ENCODE peak calls at places on chromosomes 3 and 15, in eight cellular contexts. One of them, this sample, is unnamed. For H3K9me3, the result is how much of the 10 kb centered on the place peaks cover.

GRCh38 chr3:188819939-188820338 is 351.8 kb upstream of the TPRG1 start:
- DNase-seq in left lung: no peak
- DNase-seq in IMR-90: peak
- DNase-seq in stomach: no peak
- DNase-seq in body of pancreas: no peak
- DNase-seq in hepatocyte: no peak
- DNase-seq in Panc1: no peak
- DNase-seq in SK-N-SH: no peak
- DNase-seq in this sample: no peak

GRCh38 chr15:33068007-33068441 is 126.5 kb downstream of the FMN1 start:
- DNase-seq in left lung: peak
- DNase-seq in IMR-90: no peak
- DNase-seq in stomach: peak
- DNase-seq in body of pancreas: peak
- DNase-seq in hepatocyte: peak
- DNase-seq in Panc1: no peak
- DNase-seq in SK-N-SH: peak
- DNase-seq in this sample: no peak

GRCh38 chr15:35723852-35724251 is 177.9 kb upstream of the DPH6 start:
- DNase-seq in left lung: no peak
- DNase-seq in IMR-90: no peak
- DNase-seq in stomach: no peak
- DNase-seq in body of pancreas: no peak
- DNase-seq in hepatocyte: no peak
- DNase-seq in Panc1: no peak
- DNase-seq in SK-N-SH: no peak
- DNase-seq in this sample: no peak

GRCh38 chr3:81985996-81986723 is 224.7 kb upstream of the GBE1 start:
- DNase-seq in left lung: no peak
- DNase-seq in IMR-90: no peak
- DNase-seq in stomach: no peak
- DNase-seq in body of pancreas: no peak
- DNase-seq in hepatocyte: no peak
- DNase-seq in Panc1: no peak
- DNase-seq in SK-N-SH: no peak
- DNase-seq in this sample: no peak

GRCh38 chr3:33113772-33114621 is at the start of gene CRTAP:
- DNase-seq in left lung: peak
- DNase-seq in IMR-90: peak
- DNase-seq in stomach: peak
- DNase-seq in body of pancreas: peak
- DNase-seq in hepatocyte: peak
- DNase-seq in Panc1: no peak
- DNase-seq in SK-N-SH: peak
- DNase-seq in this sample: peak

GRCh38 chr3:159246385-159246784 is 444.5 kb downstream of the MFSD1 start:
- DNase-seq in left lung: no peak
- DNase-seq in IMR-90: no peak
- DNase-seq in stomach: no peak
- DNase-seq in body of pancreas: no peak
- DNase-seq in hepatocyte: no peak
- DNase-seq in Panc1: no peak
- DNase-seq in SK-N-SH: no peak
- DNase-seq in this sample: no peak

GRCh38 chr3:124263168-124263567 is 271.2 kb upstream of the ROPN1 start:
- DNase-seq in left lung: no peak
- DNase-seq in IMR-90: peak
- DNase-seq in stomach: no peak
- DNase-seq in body of pancreas: no peak
- DNase-seq in hepatocyte: peak
- DNase-seq in Panc1: no peak
- DNase-seq in SK-N-SH: no peak
- DNase-seq in this sample: no peak

GRCh38 chr3:183410280-183410679 is 18.1 kb downstream of the MCF2L2 start:
- DNase-seq in left lung: no peak
- DNase-seq in IMR-90: no peak
- DNase-seq in stomach: no peak
- DNase-seq in body of pancreas: no peak
- DNase-seq in hepatocyte: no peak
- DNase-seq in Panc1: no peak
- DNase-seq in SK-N-SH: no peak
- DNase-seq in this sample: peak

GRCh38 chr3:178419078-178419477 is 117.2 kb upstream of the KCNMB2 start:
- DNase-seq in left lung: no peak
- DNase-seq in IMR-90: peak
- DNase-seq in stomach: no peak
- DNase-seq in body of pancreas: no peak
- DNase-seq in hepatocyte: peak
- DNase-seq in Panc1: no peak
- DNase-seq in SK-N-SH: no peak
- DNase-seq in this sample: no peak

GRCh38 chr3:65855370-65856100 is 183.2 kb downstream of the MAGI1 start:
- DNase-seq in left lung: no peak
- DNase-seq in IMR-90: peak
- DNase-seq in stomach: no peak
- DNase-seq in body of pancreas: no peak
- DNase-seq in hepatocyte: no peak
- DNase-seq in Panc1: no peak
- DNase-seq in SK-N-SH: no peak
- DNase-seq in this sample: no peak

GRCh38 chr3:4985330-4986174 is 6.3 kb downstream of the BHLHE40 start:
- DNase-seq in left lung: no peak
- DNase-seq in IMR-90: peak
- DNase-seq in stomach: no peak
- DNase-seq in body of pancreas: peak
- DNase-seq in hepatocyte: peak
- DNase-seq in Panc1: no peak
- DNase-seq in SK-N-SH: no peak
- DNase-seq in this sample: peak

GRCh38 chr3:128547368-128547987 is 54.5 kb upstream of the GATA2 start:
- DNase-seq in left lung: no peak
- DNase-seq in IMR-90: peak
- DNase-seq in stomach: no peak
- DNase-seq in body of pancreas: no peak
- DNase-seq in hepatocyte: peak
- DNase-seq in Panc1: no peak
- DNase-seq in SK-N-SH: no peak
- DNase-seq in this sample: no peak

GRCh38 chr3:10353160-10353559 is 32.2 kb upstream of the SEC13 start:
- DNase-seq in left lung: no peak
- DNase-seq in IMR-90: peak
- DNase-seq in stomach: no peak
- DNase-seq in body of pancreas: no peak
- DNase-seq in hepatocyte: no peak
- DNase-seq in Panc1: no peak
- DNase-seq in SK-N-SH: no peak
- DNase-seq in this sample: no peak

GRCh38 chr15:75697523-75698398 is 14.9 kb downstream of the CSPG4 start:
- DNase-seq in left lung: no peak
- DNase-seq in IMR-90: no peak
- DNase-seq in stomach: no peak
- DNase-seq in body of pancreas: no peak
- DNase-seq in hepatocyte: no peak
- DNase-seq in Panc1: no peak
- DNase-seq in SK-N-SH: no peak
- DNase-seq in this sample: no peak

GRCh38 chr3:155202626-155203025 is 90.9 kb downstream of the STRIT1 start:
- DNase-seq in left lung: no peak
- DNase-seq in IMR-90: peak
- DNase-seq in stomach: no peak
- DNase-seq in body of pancreas: no peak
- DNase-seq in hepatocyte: no peak
- DNase-seq in Panc1: no peak
- DNase-seq in SK-N-SH: no peak
- DNase-seq in this sample: no peak

GRCh38 chr15:58517252-58517681 is 85.5 kb downstream of the LIPC start:
- DNase-seq in left lung: no peak
- DNase-seq in IMR-90: no peak
- DNase-seq in stomach: no peak
- DNase-seq in body of pancreas: no peak
- DNase-seq in hepatocyte: no peak
- DNase-seq in Panc1: no peak
- DNase-seq in SK-N-SH: no peak
- DNase-seq in this sample: no peak

GRCh38 chr3:100761211-100761921 is 52.1 kb downstream of the TFG start:
- DNase-seq in left lung: no peak
- DNase-seq in IMR-90: no peak
- DNase-seq in stomach: no peak
- DNase-seq in body of pancreas: no peak
- DNase-seq in hepatocyte: peak
- DNase-seq in Panc1: no peak
- DNase-seq in SK-N-SH: peak
- DNase-seq in this sample: peak

GRCh38 chr3:118705827-118706226 is 328.8 kb downstream of the IGSF11 start:
- DNase-seq in left lung: no peak
- DNase-seq in IMR-90: no peak
- DNase-seq in stomach: no peak
- DNase-seq in body of pancreas: no peak
- DNase-seq in hepatocyte: no peak
- DNase-seq in Panc1: no peak
- DNase-seq in SK-N-SH: no peak
- DNase-seq in this sample: no peak

GRCh38 chr3:6132684-6133432 is 728.1 kb upstream of the GRM7 start:
- DNase-seq in left lung: no peak
- DNase-seq in IMR-90: no peak
- DNase-seq in stomach: no peak
- DNase-seq in body of pancreas: no peak
- DNase-seq in hepatocyte: no peak
- DNase-seq in Panc1: no peak
- DNase-seq in SK-N-SH: no peak
- DNase-seq in this sample: no peak

GRCh38 chr15:98900382-98900781 is 107.2 kb downstream of the PGPEP1L start:
- DNase-seq in left lung: no peak
- DNase-seq in IMR-90: peak
- DNase-seq in stomach: no peak
- DNase-seq in body of pancreas: no peak
- DNase-seq in hepatocyte: no peak
- DNase-seq in Panc1: no peak
- DNase-seq in SK-N-SH: no peak
- DNase-seq in this sample: no peak

GRCh38 chr3:51269466-51269865 is 115.6 kb upstream of the MANF start:
- DNase-seq in left lung: no peak
- DNase-seq in IMR-90: no peak
- DNase-seq in stomach: no peak
- DNase-seq in body of pancreas: no peak
- DNase-seq in hepatocyte: no peak
- DNase-seq in Panc1: no peak
- DNase-seq in SK-N-SH: no peak
- DNase-seq in this sample: peak

GRCh38 chr15:41396111-41396510 is 6.2 kb downstream of the NDUFAF1 start:
- DNase-seq in left lung: no peak
- DNase-seq in IMR-90: no peak
- DNase-seq in stomach: no peak
- DNase-seq in body of pancreas: no peak
- DNase-seq in hepatocyte: no peak
- DNase-seq in Panc1: no peak
- DNase-seq in SK-N-SH: no peak
- DNase-seq in this sample: no peak

GRCh38 chr15:81981888-81982287 is 63.9 kb downstream of the MEX3B start:
- DNase-seq in left lung: no peak
- DNase-seq in IMR-90: no peak
- DNase-seq in stomach: no peak
- DNase-seq in body of pancreas: no peak
- DNase-seq in hepatocyte: no peak
- DNase-seq in Panc1: no peak
- DNase-seq in SK-N-SH: no peak
- DNase-seq in this sample: no peak

GRCh38 chr15:47673343-47673761 is 44.0 kb upstream of the SEMA6D start:
- DNase-seq in left lung: no peak
- DNase-seq in IMR-90: no peak
- DNase-seq in stomach: no peak
- DNase-seq in body of pancreas: no peak
- DNase-seq in hepatocyte: peak
- DNase-seq in Panc1: no peak
- DNase-seq in SK-N-SH: peak
- DNase-seq in this sample: peak

GRCh38 chr15:32873292-32874114 is 155.7 kb downstream of the GREM1 start:
- DNase-seq in left lung: no peak
- DNase-seq in IMR-90: peak
- DNase-seq in stomach: no peak
- DNase-seq in body of pancreas: no peak
- DNase-seq in hepatocyte: peak
- DNase-seq in Panc1: no peak
- DNase-seq in SK-N-SH: no peak
- DNase-seq in this sample: no peak

DNA sequence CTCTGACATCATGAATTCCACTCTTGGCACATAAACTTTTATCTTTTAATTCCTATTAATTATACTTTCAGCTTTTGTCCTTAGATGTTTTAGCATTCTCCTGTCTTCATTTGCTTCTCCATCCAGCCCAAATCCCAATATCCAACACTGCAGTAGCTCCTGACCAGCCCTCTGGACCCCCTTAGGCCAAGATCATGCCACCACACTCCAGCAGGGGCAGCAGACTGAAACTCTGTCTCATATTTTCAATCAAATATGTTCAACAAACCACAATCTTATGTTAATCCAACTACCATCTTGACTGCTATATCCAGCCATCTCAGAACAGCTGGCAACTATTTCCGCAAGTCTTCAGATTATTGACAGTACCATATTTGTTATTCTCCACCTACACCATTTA is 315.8 kb upstream of the ROBO2 start:
- DNase-seq in left lung: no peak
- DNase-seq in IMR-90: no peak
- DNase-seq in stomach: no peak
- DNase-seq in body of pancreas: no peak
- DNase-seq in hepatocyte: no peak
- DNase-seq in Panc1: no peak
- DNase-seq in SK-N-SH: no peak
- DNase-seq in this sample: no peak
- TF ChIP-seq CTCF in left lung: no peak
- TF ChIP-seq CTCF in IMR-90: no peak
- TF ChIP-seq CTCF in stomach: no peak
- TF ChIP-seq CTCF in body of pancreas: no peak
- TF ChIP-seq CTCF in hepatocyte: no peak
- TF ChIP-seq CTCF in Panc1: peak
- TF ChIP-seq CTCF in SK-N-SH: peak
- TF ChIP-seq CTCF in this sample: no peak

GRCh38 chr3:58494107-58494506 is 2.2 kb downstream of the KCTD6 start:
- DNase-seq in left lung: no peak
- DNase-seq in IMR-90: no peak
- DNase-seq in stomach: no peak
- DNase-seq in body of pancreas: no peak
- DNase-seq in hepatocyte: no peak
- DNase-seq in Panc1: no peak
- DNase-seq in SK-N-SH: no peak
- DNase-seq in this sample: no peak
- H3K4me3 ChIP-seq in left lung: no peak
- H3K4me3 ChIP-seq in IMR-90: no peak
- H3K4me3 ChIP-seq in stomach: no peak
- H3K4me3 ChIP-seq in body of pancreas: no peak
- H3K4me3 ChIP-seq in hepatocyte: no peak
- H3K4me3 ChIP-seq in Panc1: peak
- H3K4me3 ChIP-seq in SK-N-SH: peak
- H3K4me3 ChIP-seq in this sample: peak

GRCh38 chr3:166661621-166662020 is 718.5 kb downstream of the ZBBX start:
- DNase-seq in left lung: no peak
- DNase-seq in IMR-90: no peak
- DNase-seq in stomach: no peak
- DNase-seq in body of pancreas: no peak
- DNase-seq in hepatocyte: no peak
- DNase-seq in Panc1: no peak
- DNase-seq in SK-N-SH: no peak
- DNase-seq in this sample: no peak
- H3K9me3 ChIP-seq in left lung: under half
- H3K9me3 ChIP-seq in IMR-90: under half
- H3K9me3 ChIP-seq in stomach: under half
- H3K9me3 ChIP-seq in body of pancreas: under half
- H3K9me3 ChIP-seq in hepatocyte: under half
- H3K9me3 ChIP-seq in Panc1: under half
- H3K9me3 ChIP-seq in SK-N-SH: under half
- H3K9me3 ChIP-seq in this sample: under half

GRCh38 chr3:139107424-139108252 is 62.9 kb upstream of the PRR23C start:
- DNase-seq in left lung: no peak
- DNase-seq in IMR-90: no peak
- DNase-seq in stomach: peak
- DNase-seq in body of pancreas: no peak
- DNase-seq in hepatocyte: no peak
- DNase-seq in Panc1: no peak
- DNase-seq in SK-N-SH: no peak
- DNase-seq in this sample: no peak
- TF ChIP-seq CTCF in left lung: no peak
- TF ChIP-seq CTCF in IMR-90: no peak
- TF ChIP-seq CTCF in stomach: no peak
- TF ChIP-seq CTCF in body of pancreas: no peak
- TF ChIP-seq CTCF in hepatocyte: no peak
- TF ChIP-seq CTCF in Panc1: no peak
- TF ChIP-seq CTCF in SK-N-SH: no peak
- TF ChIP-seq CTCF in this sample: no peak

This sample was measured in WERI-Rb-1.